ENCODE peak calls at places on chromosome 5, in nine cellular contexts. One of them, this sample, is unnamed.

GRCh38 chr5:151233576-151234202 is 9.8 kb upstream of the CCDC69 start:
- DNase-seq in activated CD4-positive, alpha-beta T cell treated with anti-CD3 and anti-CD28 coated beads, Interleukin-2, amount 50 U/mL, for 4 hours: no peak
- DNase-seq in stimulated activated naive CD4-positive, alpha-beta T cell: no peak
- DNase-seq in substantia nigra: no peak
- DNase-seq in T-helper 2 cell: no peak
- DNase-seq in germinal center: peak
- DNase-seq in cerebellum: no peak
- DNase-seq in GM23248: no peak
- DNase-seq in kidney: no peak
- DNase-seq in this sample: no peak

GRCh38 chr5:139847790-139848507 is 52.3 kb downstream of the PSD2 start:
- DNase-seq in activated CD4-positive, alpha-beta T cell treated with anti-CD3 and anti-CD28 coated beads, Interleukin-2, amount 50 U/mL, for 4 hours: peak
- DNase-seq in stimulated activated naive CD4-positive, alpha-beta T cell: peak
- DNase-seq in substantia nigra: peak
- DNase-seq in T-helper 2 cell: peak
- DNase-seq in germinal center: peak
- DNase-seq in cerebellum: peak
- DNase-seq in GM23248: peak
- DNase-seq in kidney: peak
- DNase-seq in this sample: peak

GRCh38 chr5:108661030-108661429 is 86.7 kb upstream of the FER start:
- DNase-seq in activated CD4-positive, alpha-beta T cell treated with anti-CD3 and anti-CD28 coated beads, Interleukin-2, amount 50 U/mL, for 4 hours: no peak
- DNase-seq in stimulated activated naive CD4-positive, alpha-beta T cell: no peak
- DNase-seq in substantia nigra: no peak
- DNase-seq in T-helper 2 cell: no peak
- DNase-seq in germinal center: no peak
- DNase-seq in cerebellum: no peak
- DNase-seq in GM23248: no peak
- DNase-seq in kidney: no peak
- DNase-seq in this sample: no peak

GRCh38 chr5:100519075-100519474 is 16.1 kb upstream of the FAM174A start:
- DNase-seq in activated CD4-positive, alpha-beta T cell treated with anti-CD3 and anti-CD28 coated beads, Interleukin-2, amount 50 U/mL, for 4 hours: no peak
- DNase-seq in stimulated activated naive CD4-positive, alpha-beta T cell: no peak
- DNase-seq in substantia nigra: no peak
- DNase-seq in T-helper 2 cell: no peak
- DNase-seq in germinal center: no peak
- DNase-seq in cerebellum: no peak
- DNase-seq in GM23248: no peak
- DNase-seq in kidney: no peak
- DNase-seq in this sample: no peak

GRCh38 chr5:141349917-141350619 is at the start of gene PCDHGB1:
- DNase-seq in activated CD4-positive, alpha-beta T cell treated with anti-CD3 and anti-CD28 coated beads, Interleukin-2, amount 50 U/mL, for 4 hours: peak
- DNase-seq in stimulated activated naive CD4-positive, alpha-beta T cell: no peak
- DNase-seq in substantia nigra: no peak
- DNase-seq in T-helper 2 cell: no peak
- DNase-seq in germinal center: peak
- DNase-seq in cerebellum: no peak
- DNase-seq in GM23248: peak
- DNase-seq in kidney: no peak
- DNase-seq in this sample: no peak

GRCh38 chr5:110900829-110901228 is 162.0 kb downstream of the SLC25A46 start:
- DNase-seq in activated CD4-positive, alpha-beta T cell treated with anti-CD3 and anti-CD28 coated beads, Interleukin-2, amount 50 U/mL, for 4 hours: no peak
- DNase-seq in stimulated activated naive CD4-positive, alpha-beta T cell: no peak
- DNase-seq in substantia nigra: no peak
- DNase-seq in T-helper 2 cell: no peak
- DNase-seq in germinal center: no peak
- DNase-seq in cerebellum: no peak
- DNase-seq in GM23248: peak
- DNase-seq in kidney: no peak
- DNase-seq in this sample: no peak

GRCh38 chr5:152164860-152165259 is 240.2 kb upstream of the GLRA1 start:
- DNase-seq in activated CD4-positive, alpha-beta T cell treated with anti-CD3 and anti-CD28 coated beads, Interleukin-2, amount 50 U/mL, for 4 hours: no peak
- DNase-seq in stimulated activated naive CD4-positive, alpha-beta T cell: no peak
- DNase-seq in substantia nigra: no peak
- DNase-seq in T-helper 2 cell: no peak
- DNase-seq in germinal center: no peak
- DNase-seq in cerebellum: no peak
- DNase-seq in GM23248: no peak
- DNase-seq in kidney: no peak
- DNase-seq in this sample: no peak

GRCh38 chr5:14414615-14415515 is 166.7 kb upstream of the OTULINL start:
- DNase-seq in activated CD4-positive, alpha-beta T cell treated with anti-CD3 and anti-CD28 coated beads, Interleukin-2, amount 50 U/mL, for 4 hours: no peak
- DNase-seq in stimulated activated naive CD4-positive, alpha-beta T cell: no peak
- DNase-seq in substantia nigra: no peak
- DNase-seq in T-helper 2 cell: no peak
- DNase-seq in germinal center: no peak
- DNase-seq in cerebellum: no peak
- DNase-seq in GM23248: no peak
- DNase-seq in kidney: no peak
- DNase-seq in this sample: peak

GRCh38 chr5:91381774-91382492 is 1.2 kb downstream of the ARRDC3 start:
- DNase-seq in activated CD4-positive, alpha-beta T cell treated with anti-CD3 and anti-CD28 coated beads, Interleukin-2, amount 50 U/mL, for 4 hours: peak
- DNase-seq in stimulated activated naive CD4-positive, alpha-beta T cell: peak
- DNase-seq in substantia nigra: peak
- DNase-seq in T-helper 2 cell: peak
- DNase-seq in germinal center: peak
- DNase-seq in cerebellum: peak
- DNase-seq in GM23248: peak
- DNase-seq in kidney: peak
- DNase-seq in this sample: peak

GRCh38 chr5:64869419-64869818 is 100.7 kb downstream of the CWC27 start:
- DNase-seq in activated CD4-positive, alpha-beta T cell treated with anti-CD3 and anti-CD28 coated beads, Interleukin-2, amount 50 U/mL, for 4 hours: no peak
- DNase-seq in stimulated activated naive CD4-positive, alpha-beta T cell: no peak
- DNase-seq in substantia nigra: no peak
- DNase-seq in T-helper 2 cell: no peak
- DNase-seq in germinal center: no peak
- DNase-seq in cerebellum: no peak
- DNase-seq in GM23248: peak
- DNase-seq in kidney: no peak
- DNase-seq in this sample: no peak

GRCh38 chr5:6722015-6722414 is 8.8 kb downstream of the TENT4A start:
- DNase-seq in activated CD4-positive, alpha-beta T cell treated with anti-CD3 and anti-CD28 coated beads, Interleukin-2, amount 50 U/mL, for 4 hours: no peak
- DNase-seq in stimulated activated naive CD4-positive, alpha-beta T cell: no peak
- DNase-seq in substantia nigra: no peak
- DNase-seq in T-helper 2 cell: no peak
- DNase-seq in germinal center: no peak
- DNase-seq in cerebellum: no peak
- DNase-seq in GM23248: peak
- DNase-seq in kidney: no peak
- DNase-seq in this sample: no peak

GRCh38 chr5:157917909-157918809 is 59.2 kb upstream of the CLINT1 start:
- DNase-seq in activated CD4-positive, alpha-beta T cell treated with anti-CD3 and anti-CD28 coated beads, Interleukin-2, amount 50 U/mL, for 4 hours: peak
- DNase-seq in stimulated activated naive CD4-positive, alpha-beta T cell: peak
- DNase-seq in substantia nigra: no peak
- DNase-seq in T-helper 2 cell: peak
- DNase-seq in germinal center: peak
- DNase-seq in cerebellum: no peak
- DNase-seq in GM23248: peak
- DNase-seq in kidney: no peak
- DNase-seq in this sample: peak

GRCh38 chr5:145948047-145948446 is 11.7 kb downstream of the SH3RF2 start:
- DNase-seq in activated CD4-positive, alpha-beta T cell treated with anti-CD3 and anti-CD28 coated beads, Interleukin-2, amount 50 U/mL, for 4 hours: no peak
- DNase-seq in stimulated activated naive CD4-positive, alpha-beta T cell: no peak
- DNase-seq in substantia nigra: no peak
- DNase-seq in T-helper 2 cell: no peak
- DNase-seq in germinal center: no peak
- DNase-seq in cerebellum: no peak
- DNase-seq in GM23248: no peak
- DNase-seq in kidney: no peak
- DNase-seq in this sample: no peak

GRCh38 chr5:1810581-1811101 is 9.4 kb downstream of the NDUFS6 start:
- DNase-seq in activated CD4-positive, alpha-beta T cell treated with anti-CD3 and anti-CD28 coated beads, Interleukin-2, amount 50 U/mL, for 4 hours: no peak
- DNase-seq in stimulated activated naive CD4-positive, alpha-beta T cell: no peak
- DNase-seq in substantia nigra: no peak
- DNase-seq in T-helper 2 cell: no peak
- DNase-seq in germinal center: no peak
- DNase-seq in cerebellum: no peak
- DNase-seq in GM23248: no peak
- DNase-seq in kidney: no peak
- DNase-seq in this sample: no peak

GRCh38 chr5:99453181-99453580 is 524.4 kb upstream of the CHD1 start:
- DNase-seq in activated CD4-positive, alpha-beta T cell treated with anti-CD3 and anti-CD28 coated beads, Interleukin-2, amount 50 U/mL, for 4 hours: no peak
- DNase-seq in stimulated activated naive CD4-positive, alpha-beta T cell: no peak
- DNase-seq in substantia nigra: no peak
- DNase-seq in T-helper 2 cell: no peak
- DNase-seq in germinal center: no peak
- DNase-seq in cerebellum: no peak
- DNase-seq in GM23248: no peak
- DNase-seq in kidney: no peak
- DNase-seq in this sample: no peak

GRCh38 chr5:1762121-1762877 is 37.3 kb downstream of the MRPL36 start:
- DNase-seq in activated CD4-positive, alpha-beta T cell treated with anti-CD3 and anti-CD28 coated beads, Interleukin-2, amount 50 U/mL, for 4 hours: no peak
- DNase-seq in stimulated activated naive CD4-positive, alpha-beta T cell: no peak
- DNase-seq in substantia nigra: no peak
- DNase-seq in T-helper 2 cell: no peak
- DNase-seq in germinal center: no peak
- DNase-seq in cerebellum: no peak
- DNase-seq in GM23248: no peak
- DNase-seq in kidney: peak
- DNase-seq in this sample: peak

GRCh38 chr5:36739751-36740221 is 133.4 kb downstream of the SLC1A3 start:
- DNase-seq in activated CD4-positive, alpha-beta T cell treated with anti-CD3 and anti-CD28 coated beads, Interleukin-2, amount 50 U/mL, for 4 hours: peak
- DNase-seq in stimulated activated naive CD4-positive, alpha-beta T cell: peak
- DNase-seq in substantia nigra: peak
- DNase-seq in T-helper 2 cell: peak
- DNase-seq in germinal center: peak
- DNase-seq in cerebellum: no peak
- DNase-seq in GM23248: peak
- DNase-seq in kidney: no peak
- DNase-seq in this sample: peak